ENCODE peak calls at places on chromosome 9, in four cellular contexts. I, F, J and P are unnamed samples.

GRCh38 chr9:130542457-130543228 is 36.7 kb upstream of the FUBP3 start:
- DNase-seq in F (no peak), J (no peak), I (no peak), P (no peak)

GRCh38 chr9:70641631-70642030 is 227.2 kb upstream of the KLF9 start:
- DNase-seq in F (no peak), J (no peak), I (no peak), P (no peak)

GRCh38 chr9:93114984-93115335 is 18.9 kb downstream of the CARD19 start:
- DNase-seq in F (no peak), J (no peak), I (no peak), P (no peak)

GRCh38 chr9:16542290-16542689 is 328.2 kb downstream of the BNC2 start:
- DNase-seq in F (no peak), I (no peak), J (no peak), P (no peak)

GRCh38 chr9:18536554-18536953 is 62.6 kb downstream of the ADAMTSL1 start:
- DNase-seq in J (no peak), F (no peak), I (no peak), P (no peak)

GRCh38 chr9:93264338-93265125 is 80.6 kb downstream of the WNK2 start:
- DNase-seq in F (no peak), I (no peak), J (no peak), P (no peak)

GRCh38 chr9:89120704-89121103 is 57.9 kb downstream of the SHC3 start:
- DNase-seq in I (no peak), J (no peak), F (no peak), P (no peak)

GRCh38 chr9:6564868-6565267 is 80.7 kb downstream of the GLDC start:
- DNase-seq in I (no peak), F (no peak), J (no peak), P (no peak)

GRCh38 chr9:113621309-113621791 is 157.8 kb downstream of the RGS3 start:
- DNase-seq in I (no peak), J (no peak), F (no peak), P (peak; percentile 70)

GRCh38 chr9:4517274-4517673 is 27.0 kb downstream of the SLC1A1 start:
- DNase-seq in I (no peak), F (no peak), J (no peak), P (no peak)

GRCh38 chr9:112091805-112092204 is 83.3 kb downstream of the SUSD1 start:
- DNase-seq in I (no peak), J (no peak), F (peak; percentile 34), P (no peak)

GRCh38 chr9:26850995-26851394 is 41.6 kb downstream of the CAAP1 start:
- DNase-seq in J (no peak), I (no peak), F (no peak), P (no peak)

GRCh38 chr9:18566125-18566524 is 92.2 kb downstream of the ADAMTSL1 start:
- DNase-seq in J (no peak), I (no peak), F (no peak), P (no peak)

GRCh38 chr9:71691036-71691435 is 77.3 kb downstream of the CEMIP2 start:
- DNase-seq in F (no peak), J (no peak), I (no peak), P (no peak)

GRCh38 chr9:25602366-25603044 is 75.7 kb downstream of the TUSC1 start:
- DNase-seq in I (no peak), F (no peak), J (no peak), P (no peak)

GRCh38 chr9:37528652-37529072 is 42.9 kb downstream of the POLR1E start:
- DNase-seq in I (no peak), F (no peak), J (no peak), P (no peak)

GRCh38 chr9:15070716-15071115 is 160.5 kb upstream of the FREM1 start:
- DNase-seq in I (no peak), J (no peak), F (no peak), P (no peak)

GRCh38 chr9:130207241-130207992 is 35.2 kb downstream of the NCS1 start:
- DNase-seq in J (no peak), I (no peak), F (no peak), P (no peak)

GRCh38 chr9:133842174-133842573 is 104.0 kb upstream of the SARDH start:
- DNase-seq in F (no peak), J (no peak), I (no peak), P (no peak)

GRCh38 chr9:70392189-70392588 is 22.3 kb downstream of the KLF9 start:
- DNase-seq in J (no peak), F (no peak), I (no peak), P (no peak)

GRCh38 chr9:116337015-116337414 is 183.4 kb downstream of the PAPPA start:
- DNase-seq in F (peak; percentile 29), I (no peak), J (no peak), P (no peak)

GRCh38 chr9:114087721-114088120 is 9.6 kb upstream of the AMBP start:
- DNase-seq in J (no peak), F (no peak), I (no peak), P (no peak)

GRCh38 chr9:96655198-96655851 is at the start of gene PRXL2C:
- DNase-seq in F (peak; percentile 74), I (peak; percentile 77), J (peak; percentile 84), P (peak; percentile 62)

GRCh38 chr9:137785704-137786161 is 91.8 kb upstream of the CACNA1B start:
- DNase-seq in I (no peak), J (no peak), F (no peak), P (no peak)

GRCh38 chr9:70229579-70229978 is 29.2 kb upstream of the SMC5 start:
- DNase-seq in I (no peak), F (no peak), J (no peak), P (no peak)

GRCh38 chr9:132005896-132006295 is 73.8 kb downstream of the MED27 start:
- DNase-seq in J (no peak), I (no peak), F (no peak), P (no peak)

GRCh38 chr9:61671276-61671973 is 481.6 kb downstream of the SPATA31A7 start:
- DNase-seq in I (no peak), F (no peak), J (no peak), P (no peak)

GRCh38 chr9:12774861-12775367 is at the start of gene LURAP1L:
- DNase-seq in F (no peak), J (no peak), I (no peak), P (peak; percentile 5)

GRCh38 chr9:83708515-83709158 is 879 bp upstream of the UBQLN1 start:
- DNase-seq in I (peak; percentile 27), J (peak; percentile 54), F (peak; percentile 70), P (peak; percentile 43)